ENCODE peak calls at places on chromosomes 13 and 19, in ten cellular contexts. One of them, this sample, is unnamed.

GRCh38 chr19:54653181-54653809 is 9.5 kb upstream of the LILRB4 start:
- DNase-seq in left ventricle myocardium inferior: no peak
- DNase-seq in IMR-90: peak; percentile 7
- DNase-seq in CD8-positive, alpha-beta T cell: no peak
- DNase-seq in prostate gland: no peak
- DNase-seq in heart right ventricle: no peak
- DNase-seq in tibial artery: no peak
- DNase-seq in fibroblast of lung: peak; percentile 19
- DNase-seq in tibial nerve: no peak
- DNase-seq in esophagus muscularis mucosa: no peak
- DNase-seq in this sample: no peak

GRCh38 chr19:3161453-3161852 is 17.1 kb upstream of the S1PR4 start:
- DNase-seq in heart right ventricle: no peak
- DNase-seq in fibroblast of lung: peak; percentile 36
- DNase-seq in prostate gland: no peak
- DNase-seq in tibial nerve: no peak
- DNase-seq in left ventricle myocardium inferior: no peak
- DNase-seq in IMR-90: peak; percentile 43
- DNase-seq in CD8-positive, alpha-beta T cell: no peak
- DNase-seq in esophagus muscularis mucosa: no peak
- DNase-seq in tibial artery: no peak
- DNase-seq in this sample: no peak

GRCh38 chr13:106650690-106651205 is 82.8 kb upstream of the ARGLU1 start:
- DNase-seq in tibial nerve: no peak
- DNase-seq in IMR-90: no peak
- DNase-seq in tibial artery: no peak
- DNase-seq in heart right ventricle: no peak
- DNase-seq in esophagus muscularis mucosa: no peak
- DNase-seq in left ventricle myocardium inferior: no peak
- DNase-seq in prostate gland: no peak
- DNase-seq in fibroblast of lung: peak; percentile 60
- DNase-seq in CD8-positive, alpha-beta T cell: no peak
- DNase-seq in this sample: no peak

GRCh38 chr13:112588490-112589297 is 741 bp upstream of the TUBGCP3 start:
- DNase-seq in esophagus muscularis mucosa: no peak
- DNase-seq in prostate gland: no peak
- DNase-seq in tibial artery: no peak
- DNase-seq in heart right ventricle: no peak
- DNase-seq in fibroblast of lung: peak; percentile 21
- DNase-seq in tibial nerve: no peak
- DNase-seq in left ventricle myocardium inferior: no peak
- DNase-seq in IMR-90: no peak
- DNase-seq in CD8-positive, alpha-beta T cell: no peak
- DNase-seq in this sample: peak; percentile 31

GRCh38 chr13:102097708-102098107 is 304.1 kb downstream of the FGF14 start:
- DNase-seq in esophagus muscularis mucosa: no peak
- DNase-seq in CD8-positive, alpha-beta T cell: no peak
- DNase-seq in heart right ventricle: no peak
- DNase-seq in left ventricle myocardium inferior: no peak
- DNase-seq in IMR-90: no peak
- DNase-seq in prostate gland: no peak
- DNase-seq in fibroblast of lung: no peak
- DNase-seq in tibial nerve: no peak
- DNase-seq in tibial artery: no peak
- DNase-seq in this sample: no peak

GRCh38 chr19:3880471-3881271 is at the start of gene ATCAY:
- DNase-seq in left ventricle myocardium inferior: no peak
- DNase-seq in esophagus muscularis mucosa: no peak
- DNase-seq in CD8-positive, alpha-beta T cell: no peak
- DNase-seq in prostate gland: no peak
- DNase-seq in heart right ventricle: no peak
- DNase-seq in tibial nerve: no peak
- DNase-seq in IMR-90: no peak
- DNase-seq in fibroblast of lung: no peak
- DNase-seq in tibial artery: no peak
- DNase-seq in this sample: no peak

GRCh38 chr19:50745221-50745620 is 22.1 kb downstream of the CLEC11A start:
- DNase-seq in tibial artery: no peak
- DNase-seq in fibroblast of lung: no peak
- DNase-seq in heart right ventricle: no peak
- DNase-seq in prostate gland: no peak
- DNase-seq in esophagus muscularis mucosa: no peak
- DNase-seq in left ventricle myocardium inferior: no peak
- DNase-seq in tibial nerve: no peak
- DNase-seq in CD8-positive, alpha-beta T cell: no peak
- DNase-seq in IMR-90: no peak
- DNase-seq in this sample: no peak

GRCh38 chr19:48190288-48191284 is 20.1 kb downstream of the ZSWIM9 start:
- DNase-seq in left ventricle myocardium inferior: no peak
- DNase-seq in tibial nerve: no peak
- DNase-seq in IMR-90: peak; percentile 82
- DNase-seq in fibroblast of lung: peak; percentile 56
- DNase-seq in esophagus muscularis mucosa: no peak
- DNase-seq in tibial artery: no peak
- DNase-seq in prostate gland: no peak
- DNase-seq in CD8-positive, alpha-beta T cell: peak; percentile 27
- DNase-seq in heart right ventricle: no peak
- DNase-seq in this sample: peak; percentile 63

GRCh38 chr19:12841094-12841493 is 2.8 kb downstream of the MAST1 start:
- DNase-seq in tibial artery: no peak
- DNase-seq in tibial nerve: no peak
- DNase-seq in fibroblast of lung: peak; percentile 30
- DNase-seq in heart right ventricle: no peak
- DNase-seq in esophagus muscularis mucosa: no peak
- DNase-seq in CD8-positive, alpha-beta T cell: no peak
- DNase-seq in prostate gland: no peak
- DNase-seq in IMR-90: peak; percentile 20
- DNase-seq in left ventricle myocardium inferior: no peak
- DNase-seq in this sample: peak; percentile 60

GRCh38 chr19:4140237-4140711 is 13.2 kb upstream of the CREB3L3 start:
- DNase-seq in tibial nerve: no peak
- DNase-seq in left ventricle myocardium inferior: no peak
- DNase-seq in heart right ventricle: no peak
- DNase-seq in CD8-positive, alpha-beta T cell: no peak
- DNase-seq in fibroblast of lung: peak; percentile 76
- DNase-seq in esophagus muscularis mucosa: no peak
- DNase-seq in prostate gland: peak; percentile 31
- DNase-seq in IMR-90: peak; percentile 72
- DNase-seq in tibial artery: no peak
- DNase-seq in this sample: peak; percentile 50

GRCh38 chr13:85261757-85262346 is 537.4 kb downstream of the SLITRK6 start:
- DNase-seq in IMR-90: peak; percentile 12
- DNase-seq in fibroblast of lung: peak; percentile 39
- DNase-seq in left ventricle myocardium inferior: no peak
- DNase-seq in prostate gland: no peak
- DNase-seq in heart right ventricle: no peak
- DNase-seq in tibial artery: no peak
- DNase-seq in tibial nerve: no peak
- DNase-seq in esophagus muscularis mucosa: no peak
- DNase-seq in CD8-positive, alpha-beta T cell: no peak
- DNase-seq in this sample: no peak

GRCh38 chr19:56350416-56351045 is 35.9 kb upstream of the ZSCAN5A start:
- DNase-seq in tibial artery: peak; percentile 56
- DNase-seq in heart right ventricle: no peak
- DNase-seq in esophagus muscularis mucosa: no peak
- DNase-seq in prostate gland: peak; percentile 11
- DNase-seq in left ventricle myocardium inferior: no peak
- DNase-seq in CD8-positive, alpha-beta T cell: no peak
- DNase-seq in tibial nerve: no peak
- DNase-seq in IMR-90: peak; percentile 41
- DNase-seq in fibroblast of lung: peak; percentile 60
- DNase-seq in this sample: peak; percentile 45

GRCh38 chr19:19487077-19488040 is 28.0 kb downstream of the TSSK6 start:
- DNase-seq in tibial nerve: no peak
- DNase-seq in heart right ventricle: no peak
- DNase-seq in prostate gland: no peak
- DNase-seq in fibroblast of lung: no peak
- DNase-seq in left ventricle myocardium inferior: no peak
- DNase-seq in CD8-positive, alpha-beta T cell: no peak
- DNase-seq in esophagus muscularis mucosa: no peak
- DNase-seq in tibial artery: no peak
- DNase-seq in IMR-90: no peak
- DNase-seq in this sample: no peak

GRCh38 chr19:19482785-19483625 is 32.3 kb downstream of the TSSK6 start:
- DNase-seq in left ventricle myocardium inferior: no peak
- DNase-seq in CD8-positive, alpha-beta T cell: no peak
- DNase-seq in tibial artery: no peak
- DNase-seq in fibroblast of lung: no peak
- DNase-seq in esophagus muscularis mucosa: no peak
- DNase-seq in tibial nerve: no peak
- DNase-seq in heart right ventricle: no peak
- DNase-seq in prostate gland: no peak
- DNase-seq in IMR-90: peak; percentile 61
- DNase-seq in this sample: no peak

GRCh38 chr19:19486343-19487076 is 28.8 kb downstream of the TSSK6 start:
- DNase-seq in CD8-positive, alpha-beta T cell: no peak
- DNase-seq in heart right ventricle: no peak
- DNase-seq in tibial artery: no peak
- DNase-seq in IMR-90: no peak
- DNase-seq in prostate gland: no peak
- DNase-seq in esophagus muscularis mucosa: no peak
- DNase-seq in fibroblast of lung: no peak
- DNase-seq in left ventricle myocardium inferior: no peak
- DNase-seq in tibial nerve: no peak
- DNase-seq in this sample: no peak

GRCh38 chr19:19485998-19486290 is 29.4 kb downstream of the TSSK6 start:
- DNase-seq in heart right ventricle: no peak
- DNase-seq in prostate gland: no peak
- DNase-seq in esophagus muscularis mucosa: no peak
- DNase-seq in fibroblast of lung: no peak
- DNase-seq in IMR-90: no peak
- DNase-seq in tibial artery: no peak
- DNase-seq in CD8-positive, alpha-beta T cell: no peak
- DNase-seq in tibial nerve: no peak
- DNase-seq in left ventricle myocardium inferior: no peak
- DNase-seq in this sample: no peak

DNA sequence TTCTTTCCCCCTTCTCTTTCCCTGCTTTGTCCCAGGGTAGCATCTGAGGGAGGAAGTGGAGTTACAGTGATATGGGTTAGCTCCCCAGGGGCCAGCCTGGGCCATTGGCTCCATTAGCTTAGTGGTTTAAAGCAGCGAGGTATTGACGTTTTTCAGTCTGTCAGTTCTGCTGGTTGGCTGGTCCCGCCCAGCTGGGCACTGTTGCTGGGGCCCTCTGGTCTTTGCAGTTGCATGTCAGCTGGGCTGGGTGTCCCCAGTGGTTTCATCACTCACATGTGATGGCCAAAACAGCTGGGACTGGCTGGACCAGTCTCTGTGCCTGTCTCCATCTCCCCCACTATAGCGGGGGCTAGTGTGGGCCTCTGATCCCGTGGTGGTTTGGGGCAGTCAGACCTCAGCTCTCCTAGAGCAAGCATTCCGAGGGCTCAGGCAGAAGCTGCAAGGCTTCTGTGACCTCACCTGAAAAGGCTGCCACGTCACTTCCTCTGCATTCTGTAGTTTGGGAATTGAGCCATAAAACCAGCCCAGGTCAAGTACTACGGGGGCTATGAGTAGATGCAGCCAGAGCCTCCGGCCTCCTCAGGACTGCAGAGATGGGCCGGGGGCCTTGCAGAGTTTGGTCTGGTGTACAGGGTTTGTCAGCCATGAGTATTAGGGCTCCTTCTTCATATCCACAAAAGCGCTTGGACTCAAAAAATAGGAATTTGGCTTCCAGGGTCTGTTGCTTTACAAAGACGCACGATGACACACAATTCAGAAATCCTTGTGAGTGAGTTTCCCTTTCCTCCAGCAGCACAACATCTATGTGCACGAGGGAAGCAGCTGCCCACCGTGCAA is 30.0 kb downstream of the TSSK6 start:
- DNase-seq in prostate gland: no peak
- DNase-seq in tibial nerve: no peak
- DNase-seq in heart right ventricle: no peak
- DNase-seq in esophagus muscularis mucosa: no peak
- DNase-seq in tibial artery: no peak
- DNase-seq in IMR-90: peak; percentile 68
- DNase-seq in fibroblast of lung: peak; percentile 60
- DNase-seq in CD8-positive, alpha-beta T cell: no peak
- DNase-seq in left ventricle myocardium inferior: peak; percentile 45
- DNase-seq in this sample: no peak
- H3K27ac ChIP-seq in prostate gland: no peak overlapping the region
- H3K27ac ChIP-seq in tibial nerve: no peak overlapping the region
- H3K27ac ChIP-seq in heart right ventricle: peak overlapping the region; percentile 50
- H3K27ac ChIP-seq in esophagus muscularis mucosa: no peak overlapping the region
- H3K27ac ChIP-seq in tibial artery: no peak overlapping the region
- H3K27ac ChIP-seq in IMR-90: peak overlapping the region; percentile 61
- H3K27ac ChIP-seq in fibroblast of lung: peak overlapping the region; percentile 51
- H3K27ac ChIP-seq in CD8-positive, alpha-beta T cell: peak overlapping the region; percentile 18
- H3K27ac ChIP-seq in left ventricle myocardium inferior: peak overlapping the region; percentile 51
- H3K27ac ChIP-seq in this sample: peak overlapping the region; percentile 20

GRCh38 chr19:45117666-45118065 is 24.7 kb downstream of the PPP1R37 start:
- DNase-seq in CD8-positive, alpha-beta T cell: no peak
- DNase-seq in fibroblast of lung: no peak
- DNase-seq in prostate gland: no peak
- DNase-seq in IMR-90: no peak
- DNase-seq in heart right ventricle: no peak
- DNase-seq in esophagus muscularis mucosa: no peak
- DNase-seq in tibial nerve: no peak
- DNase-seq in tibial artery: no peak
- DNase-seq in left ventricle myocardium inferior: no peak
- DNase-seq in this sample: peak; percentile 40
- H3K4me1 ChIP-seq in CD8-positive, alpha-beta T cell: peaks cover 59% of the 10 kb centered on the region
- H3K4me1 ChIP-seq in fibroblast of lung: no peaks in the 10 kb centered on the region
- H3K4me1 ChIP-seq in prostate gland: no peaks in the 10 kb centered on the region
- H3K4me1 ChIP-seq in IMR-90: no peaks in the 10 kb centered on the region
- H3K4me1 ChIP-seq in heart right ventricle: peaks cover 16% of the 10 kb centered on the region
- H3K4me1 ChIP-seq in esophagus muscularis mucosa: peaks cover 6% of the 10 kb centered on the region
- H3K4me1 ChIP-seq in tibial nerve: peaks cover 35% of the 10 kb centered on the region
- H3K4me1 ChIP-seq in tibial artery: peaks cover 2% of the 10 kb centered on the region
- H3K4me1 ChIP-seq in left ventricle myocardium inferior: peaks cover 20% of the 10 kb centered on the region
- H3K4me1 ChIP-seq in this sample: peaks cover 36% of the 10 kb centered on the region

GRCh38 chr19:39156230-39156890 is 30.8 kb downstream of the PAK4 start:
- DNase-seq in prostate gland: no peak
- DNase-seq in IMR-90: peak; percentile 29
- DNase-seq in esophagus muscularis mucosa: no peak
- DNase-seq in tibial artery: no peak
- DNase-seq in left ventricle myocardium inferior: no peak
- DNase-seq in heart right ventricle: no peak
- DNase-seq in tibial nerve: no peak
- DNase-seq in CD8-positive, alpha-beta T cell: no peak
- DNase-seq in fibroblast of lung: no peak
- DNase-seq in this sample: peak; percentile 76
- H3K27ac ChIP-seq in prostate gland: peak overlapping the region; percentile 74
- H3K27ac ChIP-seq in IMR-90: peak overlapping the region; percentile 51
- H3K27ac ChIP-seq in esophagus muscularis mucosa: no peak overlapping the region
- H3K27ac ChIP-seq in tibial artery: no peak overlapping the region
- H3K27ac ChIP-seq in left ventricle myocardium inferior: no peak overlapping the region
- H3K27ac ChIP-seq in heart right ventricle: no peak overlapping the region
- H3K27ac ChIP-seq in tibial nerve: peak overlapping the region; percentile 41
- H3K27ac ChIP-seq in CD8-positive, alpha-beta T cell: no peak overlapping the region
- H3K27ac ChIP-seq in fibroblast of lung: no peak overlapping the region
- H3K27ac ChIP-seq in this sample: peak overlapping the region; percentile 80

DNA sequence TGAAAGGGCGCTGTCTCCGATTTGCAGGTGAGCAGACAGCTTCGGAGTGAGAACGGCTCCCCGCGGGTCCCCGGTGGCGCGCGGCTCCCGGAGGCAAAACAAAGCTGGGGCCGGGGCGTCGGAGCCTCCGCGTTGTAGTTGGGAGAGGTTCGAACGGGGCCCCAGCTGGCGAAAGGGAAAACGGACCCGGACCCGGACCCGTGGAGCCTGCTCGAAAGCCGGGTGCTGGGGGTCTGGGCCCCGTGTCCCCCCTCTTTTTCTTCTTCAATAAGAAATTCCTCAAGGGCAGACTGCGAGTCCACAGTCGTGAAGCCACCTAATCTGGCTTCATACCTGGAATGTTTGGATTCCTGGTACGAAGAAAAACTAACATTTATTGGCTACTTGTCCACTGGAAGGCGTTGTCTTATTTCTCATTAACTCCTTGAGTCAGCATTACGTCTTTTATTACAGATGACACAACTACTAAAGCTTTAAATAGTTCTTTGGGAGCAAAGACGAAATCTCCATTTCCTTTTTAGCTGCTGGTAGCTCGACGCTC is 627 bp upstream of the MTIF3 start:
- DNase-seq in IMR-90: peak; percentile 47
- DNase-seq in tibial nerve: no peak
- DNase-seq in esophagus muscularis mucosa: no peak
- DNase-seq in left ventricle myocardium inferior: peak; percentile 42
- DNase-seq in fibroblast of lung: peak; percentile 51
- DNase-seq in heart right ventricle: peak; percentile 48
- DNase-seq in prostate gland: peak; percentile 37
- DNase-seq in tibial artery: no peak
- DNase-seq in CD8-positive, alpha-beta T cell: no peak
- DNase-seq in this sample: peak; percentile 59
- H3K4me1 ChIP-seq in IMR-90: peaks cover 7% of the 10 kb centered on the region
- H3K4me1 ChIP-seq in tibial nerve: peaks cover 50% of the 10 kb centered on the region
- H3K4me1 ChIP-seq in esophagus muscularis mucosa: peaks cover 46% of the 10 kb centered on the region
- H3K4me1 ChIP-seq in left ventricle myocardium inferior: peaks cover 71% of the 10 kb centered on the region
- H3K4me1 ChIP-seq in fibroblast of lung: peaks cover 2% of the 10 kb centered on the region
- H3K4me1 ChIP-seq in heart right ventricle: peaks cover 53% of the 10 kb centered on the region
- H3K4me1 ChIP-seq in prostate gland: no peaks in the 10 kb centered on the region
- H3K4me1 ChIP-seq in tibial artery: peaks cover 10% of the 10 kb centered on the region
- H3K4me1 ChIP-seq in CD8-positive, alpha-beta T cell: peaks cover 56% of the 10 kb centered on the region
- H3K4me1 ChIP-seq in this sample: peaks cover 30% of the 10 kb centered on the region